ENCODE peak calls at places on chromosomes 5 and 9, in seven cellular contexts. One of them, this sample, is unnamed.

GRCh38 chr5:78778538-78778937 is 130.0 kb upstream of the LHFPL2 start:
- DNase-seq in PC-9: no peak
- DNase-seq in dorsolateral prefrontal cortex: no peak
- DNase-seq in body of pancreas: no peak
- DNase-seq in ovary: no peak
- DNase-seq in trophoblast cell: no peak
- DNase-seq in pancreas: no peak
- DNase-seq in this sample: no peak

GRCh38 chr9:91063471-91063870 is 261.9 kb downstream of the SYK start:
- DNase-seq in body of pancreas: no peak
- DNase-seq in ovary: no peak
- DNase-seq in pancreas: no peak
- DNase-seq in trophoblast cell: no peak
- DNase-seq in PC-9: no peak
- DNase-seq in dorsolateral prefrontal cortex: no peak
- DNase-seq in this sample: no peak

GRCh38 chr9:91221332-91221731 is 140.4 kb downstream of the AUH start:
- DNase-seq in trophoblast cell: no peak
- DNase-seq in PC-9: no peak
- DNase-seq in body of pancreas: no peak
- DNase-seq in dorsolateral prefrontal cortex: no peak
- DNase-seq in pancreas: no peak
- DNase-seq in ovary: no peak
- DNase-seq in this sample: no peak

GRCh38 chr5:97600486-97600885 is 417.4 kb upstream of the RIOK2 start:
- DNase-seq in body of pancreas: no peak
- DNase-seq in trophoblast cell: no peak
- DNase-seq in PC-9: no peak
- DNase-seq in pancreas: no peak
- DNase-seq in dorsolateral prefrontal cortex: no peak
- DNase-seq in ovary: no peak
- DNase-seq in this sample: no peak

GRCh38 chr9:69385474-69386091 is 60.6 kb downstream of the ENTREP1 start:
- DNase-seq in pancreas: peak; percentile 65
- DNase-seq in trophoblast cell: no peak
- DNase-seq in dorsolateral prefrontal cortex: no peak
- DNase-seq in body of pancreas: peak; percentile 60
- DNase-seq in PC-9: peak; percentile 54
- DNase-seq in ovary: no peak
- DNase-seq in this sample: no peak

GRCh38 chr9:16410601-16411285 is 459.7 kb downstream of the BNC2 start:
- DNase-seq in trophoblast cell: no peak
- DNase-seq in PC-9: no peak
- DNase-seq in ovary: no peak
- DNase-seq in body of pancreas: no peak
- DNase-seq in pancreas: no peak
- DNase-seq in dorsolateral prefrontal cortex: no peak
- DNase-seq in this sample: no peak

GRCh38 chr5:86878250-86878649 is 260.5 kb downstream of the COX7C start:
- DNase-seq in pancreas: no peak
- DNase-seq in body of pancreas: no peak
- DNase-seq in dorsolateral prefrontal cortex: no peak
- DNase-seq in PC-9: no peak
- DNase-seq in ovary: no peak
- DNase-seq in trophoblast cell: no peak
- DNase-seq in this sample: no peak

GRCh38 chr5:156755421-156756087 is 94.5 kb upstream of the PPP1R2B start:
- DNase-seq in PC-9: no peak
- DNase-seq in body of pancreas: no peak
- DNase-seq in ovary: no peak
- DNase-seq in pancreas: no peak
- DNase-seq in dorsolateral prefrontal cortex: no peak
- DNase-seq in trophoblast cell: no peak
- DNase-seq in this sample: no peak

GRCh38 chr5:1768283-1769000 is 31.2 kb downstream of the MRPL36 start:
- DNase-seq in dorsolateral prefrontal cortex: no peak
- DNase-seq in ovary: no peak
- DNase-seq in trophoblast cell: no peak
- DNase-seq in PC-9: no peak
- DNase-seq in body of pancreas: no peak
- DNase-seq in pancreas: no peak
- DNase-seq in this sample: no peak

GRCh38 chr9:71270554-71270953 is 149.1 kb upstream of the TRPM3 start:
- DNase-seq in pancreas: no peak
- DNase-seq in trophoblast cell: no peak
- DNase-seq in body of pancreas: no peak
- DNase-seq in dorsolateral prefrontal cortex: no peak
- DNase-seq in ovary: no peak
- DNase-seq in PC-9: no peak
- DNase-seq in this sample: no peak

GRCh38 chr9:136133191-136133958 is 14.7 kb upstream of the TMEM250 start:
- DNase-seq in ovary: peak; percentile 62
- DNase-seq in PC-9: no peak
- DNase-seq in dorsolateral prefrontal cortex: no peak
- DNase-seq in pancreas: peak; percentile 15
- DNase-seq in trophoblast cell: no peak
- DNase-seq in body of pancreas: peak; percentile 44
- DNase-seq in this sample: no peak

GRCh38 chr9:110626109-110626829 is 42.3 kb upstream of the MUSK start:
- DNase-seq in ovary: no peak
- DNase-seq in dorsolateral prefrontal cortex: no peak
- DNase-seq in body of pancreas: no peak
- DNase-seq in trophoblast cell: no peak
- DNase-seq in PC-9: no peak
- DNase-seq in pancreas: no peak
- DNase-seq in this sample: no peak

GRCh38 chr5:139649082-139649991 is 1.2 kb downstream of the CXXC5 start:
- DNase-seq in dorsolateral prefrontal cortex: no peak
- DNase-seq in pancreas: peak; percentile 47
- DNase-seq in trophoblast cell: no peak
- DNase-seq in ovary: no peak
- DNase-seq in body of pancreas: peak; percentile 35
- DNase-seq in PC-9: no peak
- DNase-seq in this sample: no peak
- H3K4me3 ChIP-seq in dorsolateral prefrontal cortex: peak overlapping the region; percentile 96
- H3K4me3 ChIP-seq in pancreas: peak overlapping the region; percentile 98
- H3K4me3 ChIP-seq in trophoblast cell: peak overlapping the region; percentile 94
- H3K4me3 ChIP-seq in ovary: peak overlapping the region; percentile 49
- H3K4me3 ChIP-seq in body of pancreas: peak overlapping the region; percentile 96
- H3K4me3 ChIP-seq in PC-9: peak overlapping the region; percentile 97
- H3K4me3 ChIP-seq in this sample: peak overlapping the region; percentile 44

GRCh38 chr5:53607896-53608295 is 47.5 kb downstream of the NDUFS4 start:
- DNase-seq in ovary: no peak
- DNase-seq in pancreas: no peak
- DNase-seq in body of pancreas: no peak
- DNase-seq in PC-9: no peak
- DNase-seq in trophoblast cell: no peak
- DNase-seq in dorsolateral prefrontal cortex: no peak
- DNase-seq in this sample: no peak
- H3K27ac ChIP-seq in ovary: no peak overlapping the region
- H3K27ac ChIP-seq in pancreas: no peak overlapping the region
- H3K27ac ChIP-seq in body of pancreas: no peak overlapping the region
- H3K27ac ChIP-seq in PC-9: no peak overlapping the region
- H3K27ac ChIP-seq in trophoblast cell: no peak overlapping the region
- H3K27ac ChIP-seq in dorsolateral prefrontal cortex: no peak overlapping the region
- H3K27ac ChIP-seq in this sample: no peak overlapping the region

GRCh38 chr9:114908796-114909448 is 21.5 kb downstream of the TNFSF8 start:
- DNase-seq in PC-9: no peak
- DNase-seq in ovary: no peak
- DNase-seq in dorsolateral prefrontal cortex: no peak
- DNase-seq in trophoblast cell: peak; percentile 55
- DNase-seq in pancreas: no peak
- DNase-seq in body of pancreas: no peak
- DNase-seq in this sample: no peak
- H3K4me3 ChIP-seq in PC-9: no peak overlapping the region
- H3K4me3 ChIP-seq in ovary: no peak overlapping the region
- H3K4me3 ChIP-seq in dorsolateral prefrontal cortex: no peak overlapping the region
- H3K4me3 ChIP-seq in trophoblast cell: no peak overlapping the region
- H3K4me3 ChIP-seq in pancreas: no peak overlapping the region
- H3K4me3 ChIP-seq in body of pancreas: no peak overlapping the region
- H3K4me3 ChIP-seq in this sample: peak overlapping the region; percentile 33

GRCh38 chr9:5499157-5499556 is 11.2 kb upstream of the PDCD1LG2 start:
- DNase-seq in ovary: no peak
- DNase-seq in body of pancreas: no peak
- DNase-seq in pancreas: no peak
- DNase-seq in PC-9: no peak
- DNase-seq in dorsolateral prefrontal cortex: no peak
- DNase-seq in trophoblast cell: no peak
- DNase-seq in this sample: no peak

GRCh38 chr9:5499889-5500398 is 10.4 kb upstream of the PDCD1LG2 start:
- DNase-seq in trophoblast cell: no peak
- DNase-seq in ovary: no peak
- DNase-seq in PC-9: no peak
- DNase-seq in body of pancreas: peak; percentile 14
- DNase-seq in pancreas: no peak
- DNase-seq in dorsolateral prefrontal cortex: no peak
- DNase-seq in this sample: no peak

GRCh38 chr9:5500441-5501235 is 9.7 kb upstream of the PDCD1LG2 start:
- DNase-seq in trophoblast cell: no peak
- DNase-seq in PC-9: no peak
- DNase-seq in ovary: peak; percentile 72
- DNase-seq in dorsolateral prefrontal cortex: no peak
- DNase-seq in body of pancreas: no peak
- DNase-seq in pancreas: no peak
- DNase-seq in this sample: no peak

GRCh38 chr9:5502553-5502952 is 7.8 kb upstream of the PDCD1LG2 start:
- DNase-seq in PC-9: no peak
- DNase-seq in trophoblast cell: no peak
- DNase-seq in body of pancreas: no peak
- DNase-seq in pancreas: no peak
- DNase-seq in ovary: no peak
- DNase-seq in dorsolateral prefrontal cortex: no peak
- DNase-seq in this sample: no peak
- H3K27ac ChIP-seq in PC-9: no peak overlapping the region
- H3K27ac ChIP-seq in trophoblast cell: no peak overlapping the region
- H3K27ac ChIP-seq in body of pancreas: no peak overlapping the region
- H3K27ac ChIP-seq in pancreas: no peak overlapping the region
- H3K27ac ChIP-seq in ovary: no peak overlapping the region
- H3K27ac ChIP-seq in dorsolateral prefrontal cortex: no peak overlapping the region
- H3K27ac ChIP-seq in this sample: no peak overlapping the region

GRCh38 chr9:19378154-19378553 is 1.9 kb downstream of the RPS6 start:
- DNase-seq in pancreas: no peak
- DNase-seq in body of pancreas: no peak
- DNase-seq in trophoblast cell: no peak
- DNase-seq in ovary: no peak
- DNase-seq in PC-9: no peak
- DNase-seq in dorsolateral prefrontal cortex: no peak
- DNase-seq in this sample: no peak

GRCh38 chr9:19379697-19380046 is 364 bp downstream of the RPS6 start:
- DNase-seq in body of pancreas: peak; percentile 37
- DNase-seq in ovary: no peak
- DNase-seq in trophoblast cell: no peak
- DNase-seq in dorsolateral prefrontal cortex: no peak
- DNase-seq in pancreas: no peak
- DNase-seq in PC-9: no peak
- DNase-seq in this sample: no peak

GRCh38 chr9:19376931-19377330 is 3.1 kb downstream of the RPS6 start:
- DNase-seq in dorsolateral prefrontal cortex: no peak
- DNase-seq in PC-9: no peak
- DNase-seq in body of pancreas: no peak
- DNase-seq in trophoblast cell: no peak
- DNase-seq in pancreas: no peak
- DNase-seq in ovary: no peak
- DNase-seq in this sample: no peak

GRCh38 chr9:19379283-19379682 is 753 bp downstream of the RPS6 start:
- DNase-seq in dorsolateral prefrontal cortex: no peak
- DNase-seq in ovary: no peak
- DNase-seq in PC-9: no peak
- DNase-seq in pancreas: no peak
- DNase-seq in body of pancreas: no peak
- DNase-seq in trophoblast cell: no peak
- DNase-seq in this sample: no peak

DNA sequence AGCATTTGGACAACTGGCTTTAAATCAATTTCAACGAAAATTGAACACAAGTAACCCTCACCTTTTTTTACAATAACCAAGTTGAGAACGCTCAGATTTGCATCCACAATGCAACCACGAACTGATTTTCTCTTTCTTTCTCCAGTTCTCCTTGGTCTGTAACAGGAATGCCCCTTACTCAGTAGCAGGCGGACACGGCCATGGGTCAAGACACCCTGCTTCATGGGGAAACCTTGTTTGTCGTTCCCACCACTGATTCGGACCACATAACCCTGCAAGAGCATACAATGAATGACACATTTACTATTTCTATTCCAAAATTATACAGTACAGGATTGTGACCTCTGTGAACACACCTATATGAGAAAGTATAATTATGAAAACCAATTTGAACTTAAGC is 1.4 kb downstream of the RPS6 start:
- DNase-seq in dorsolateral prefrontal cortex: no peak
- DNase-seq in ovary: no peak
- DNase-seq in trophoblast cell: no peak
- DNase-seq in pancreas: no peak
- DNase-seq in PC-9: no peak
- DNase-seq in body of pancreas: no peak
- DNase-seq in this sample: no peak
- H3K4me3 ChIP-seq in dorsolateral prefrontal cortex: peak overlapping the region; percentile 66
- H3K4me3 ChIP-seq in ovary: peak overlapping the region; percentile 55
- H3K4me3 ChIP-seq in trophoblast cell: no peak overlapping the region
- H3K4me3 ChIP-seq in pancreas: peak overlapping the region; percentile 69
- H3K4me3 ChIP-seq in PC-9: peak overlapping the region; percentile 98
- H3K4me3 ChIP-seq in body of pancreas: peak overlapping the region; percentile 52
- H3K4me3 ChIP-seq in this sample: peak overlapping the region; percentile 97

GRCh38 chr5:83636141-83636540 is 84.5 kb downstream of the HAPLN1 start:
- DNase-seq in trophoblast cell: no peak
- DNase-seq in pancreas: no peak
- DNase-seq in ovary: no peak
- DNase-seq in dorsolateral prefrontal cortex: no peak
- DNase-seq in body of pancreas: no peak
- DNase-seq in PC-9: no peak
- DNase-seq in this sample: no peak

GRCh38 chr5:83628360-83628759 is 92.3 kb downstream of the HAPLN1 start:
- DNase-seq in pancreas: no peak
- DNase-seq in body of pancreas: no peak
- DNase-seq in dorsolateral prefrontal cortex: no peak
- DNase-seq in trophoblast cell: no peak
- DNase-seq in ovary: no peak
- DNase-seq in PC-9: no peak
- DNase-seq in this sample: no peak

GRCh38 chr5:83632874-83633273 is 87.8 kb downstream of the HAPLN1 start:
- DNase-seq in body of pancreas: no peak
- DNase-seq in dorsolateral prefrontal cortex: no peak
- DNase-seq in PC-9: peak; percentile 74
- DNase-seq in pancreas: no peak
- DNase-seq in trophoblast cell: peak; percentile 23
- DNase-seq in ovary: no peak
- DNase-seq in this sample: no peak

GRCh38 chr5:83633285-83633684 is 87.4 kb downstream of the HAPLN1 start:
- DNase-seq in body of pancreas: no peak
- DNase-seq in ovary: no peak
- DNase-seq in pancreas: no peak
- DNase-seq in dorsolateral prefrontal cortex: no peak
- DNase-seq in trophoblast cell: no peak
- DNase-seq in PC-9: no peak
- DNase-seq in this sample: no peak
- H3K27ac ChIP-seq in body of pancreas: no peak overlapping the region
- H3K27ac ChIP-seq in ovary: no peak overlapping the region
- H3K27ac ChIP-seq in pancreas: no peak overlapping the region
- H3K27ac ChIP-seq in dorsolateral prefrontal cortex: no peak overlapping the region
- H3K27ac ChIP-seq in trophoblast cell: no peak overlapping the region
- H3K27ac ChIP-seq in PC-9: peak overlapping the region; percentile 31
- H3K27ac ChIP-seq in this sample: no peak overlapping the region

This sample was measured in CD8-positive, alpha-beta memory T cell.